ENCODE peak calls at places on chromosomes 5 and 9, in seven cellular contexts. E, X, C, F, N, W and R are unnamed samples.

GRCh38 chr5:109833946-109834345 is 144.2 kb downstream of the MAN2A1 start:
- DNase-seq in E (no peak), F (no peak), W (no peak), C (no peak), X (no peak), N (no peak), R (no peak)

GRCh38 chr5:14226992-14227391 is 83.8 kb downstream of the TRIO start:
- DNase-seq in X (no peak), W (no peak), N (no peak), E (no peak), F (no peak), C (no peak), R (no peak)

GRCh38 chr5:72599519-72600400 is 92.5 kb upstream of the ZNF366 start:
- DNase-seq in F (no peak), W (no peak), C (no peak), X (no peak), N (no peak), E (peak; percentile 82), R (no peak)

GRCh38 chr5:16903480-16904300 is 32.4 kb downstream of the MYO10 start:
- DNase-seq in F (no peak), W (no peak), E (no peak), N (no peak), C (no peak), X (no peak), R (no peak)

GRCh38 chr5:65822696-65823095 is 100.7 kb downstream of the NLN start:
- DNase-seq in F (no peak), W (no peak), N (no peak), E (no peak), X (no peak), C (no peak), R (no peak)

GRCh38 chr5:146595088-146595487 is 79.1 kb upstream of the GPR151 start:
- DNase-seq in X (no peak), C (no peak), W (no peak), F (no peak), N (no peak), E (no peak), R (no peak)

GRCh38 chr5:96957125-96958041 is 21.5 kb downstream of the LNPEP start:
- DNase-seq in C (no peak), E (no peak), F (no peak), X (no peak), N (no peak), W (no peak), R (no peak)

GRCh38 chr5:179182601-179183000 is 122.4 kb downstream of the ZNF354C start:
- DNase-seq in C (no peak), F (no peak), N (no peak), X (no peak), E (no peak), W (no peak), R (no peak)

GRCh38 chr5:175840050-175840841 is 31.1 kb upstream of the CPLX2 start:
- DNase-seq in F (no peak), C (no peak), W (no peak), E (no peak), X (no peak), N (no peak), R (no peak)

GRCh38 chr9:114551750-114552685 is 35.6 kb upstream of the ATP6V1G1 start:
- DNase-seq in C (no peak), X (no peak), W (no peak), F (peak; percentile 90), N (no peak), E (peak; percentile 100), R (peak; percentile 90)

GRCh38 chr9:15606667-15607472 is 54.0 kb downstream of the CCDC171 start:
- DNase-seq in C (no peak), E (peak; percentile 61), X (peak; percentile 11), F (peak; percentile 6), N (no peak), W (no peak), R (no peak)

GRCh38 chr9:14312721-14313377 is 1.1 kb downstream of the NFIB start:
- DNase-seq in N (no peak), C (no peak), X (peak; percentile 35), F (no peak), W (no peak), E (peak; percentile 29), R (no peak)

GRCh38 chr5:176162206-176162605 is 76.0 kb upstream of the SIMC1 start:
- DNase-seq in E (no peak), W (no peak), C (no peak), F (no peak), N (no peak), X (no peak), R (no peak)

GRCh38 chr5:139655727-139656271 is 7.7 kb downstream of the CXXC5 start:
- DNase-seq in F (no peak), W (no peak), N (no peak), C (no peak), X (no peak), E (peak; percentile 84), R (no peak)

GRCh38 chr9:76898786-76899185 is 7.1 kb downstream of the PRUNE2 start:
- DNase-seq in C (no peak), N (no peak), F (no peak), E (peak; percentile 8), X (no peak), W (no peak), R (no peak)

GRCh38 chr5:154181156-154181555 is 9.4 kb upstream of the GALNT10 start:
- DNase-seq in N (no peak), X (no peak), E (no peak), C (no peak), W (no peak), F (no peak), R (no peak)

GRCh38 chr5:136073714-136074113 is 44.9 kb downstream of the TGFBI start:
- DNase-seq in N (no peak), X (no peak), F (no peak), E (no peak), C (no peak), W (no peak), R (no peak)

GRCh38 chr9:109453210-109453842 is 44.8 kb downstream of the PTPN3 start:
- DNase-seq in W (no peak), C (no peak), E (peak; percentile 99), X (no peak), N (no peak), F (peak; percentile 56), R (peak; percentile 32)

GRCh38 chr5:116876240-116876840 is 301.7 kb upstream of the SEMA6A start:
- DNase-seq in W (no peak), N (no peak), X (no peak), E (no peak), C (no peak), F (no peak), R (no peak)

GRCh38 chr5:171592076-171592475 is 172.6 kb downstream of the FGF18 start:
- DNase-seq in C (no peak), X (no peak), N (no peak), F (no peak), W (no peak), E (no peak), R (no peak)

GRCh38 chr5:116494784-116495480 is 79.7 kb downstream of the SEMA6A start:
- DNase-seq in F (no peak), X (no peak), C (no peak), E (no peak), W (peak; percentile 36), N (no peak), R (no peak)

GRCh38 chr5:180718810-180719453 is 20.9 kb downstream of the OR2Y1 start:
- DNase-seq in E (peak; percentile 42), X (peak; percentile 49), N (peak; percentile 6), F (peak; percentile 21), C (no peak), W (no peak), R (peak; percentile 6)

GRCh38 chr9:98860871-98861293 is 53.4 kb downstream of the GALNT12 start:
- DNase-seq in N (no peak), X (no peak), E (peak; percentile 92), F (peak; percentile 30), C (no peak), W (no peak), R (peak; percentile 97)

GRCh38 chr5:101024299-101024698 is 121.2 kb upstream of the ST8SIA4 start:
- DNase-seq in W (no peak), E (no peak), N (no peak), C (no peak), F (no peak), X (no peak), R (no peak)

GRCh38 chr5:67182406-67182805 is 14.2 kb downstream of the CD180 start:
- DNase-seq in C (no peak), F (peak; percentile 46), X (no peak), N (no peak), E (peak; percentile 40), W (no peak), R (peak; percentile 39)

GRCh38 chr5:116382025-116382873 is 192.4 kb downstream of the SEMA6A start:
- DNase-seq in F (no peak), X (no peak), N (no peak), W (no peak), C (no peak), E (no peak), R (no peak)

GRCh38 chr9:71819115-71819739 is 50.9 kb upstream of the CEMIP2 start:
- DNase-seq in F (no peak), N (peak; percentile 28), W (no peak), E (peak; percentile 41), X (peak; percentile 57), C (no peak), R (no peak)

GRCh38 chr5:139745121-139745799 is 50.3 kb upstream of the PSD2 start:
- DNase-seq in C (no peak), E (peak; percentile 97), F (peak; percentile 98), X (no peak), N (no peak), W (no peak), R (peak; percentile 41)

GRCh38 chr5:28779161-28779754 is 1740.9 kb upstream of the CDH9 start:
- DNase-seq in X (no peak), E (peak; percentile 18), N (no peak), F (no peak), W (no peak), C (no peak), R (no peak)

GRCh38 chr9:121729769-121730168 is 78.3 kb downstream of the DAB2IP start:
- DNase-seq in F (no peak), X (no peak), W (no peak), C (no peak), E (no peak), N (no peak), R (no peak)

GRCh38 chr5:147075187-147075586 is 159.6 kb upstream of the STK32A start:
- DNase-seq in N (no peak), C (no peak), F (no peak), W (no peak), E (no peak), X (no peak), R (no peak)

GRCh38 chr5:5546408-5546807 is 123.9 kb downstream of the ICE1 start:
- DNase-seq in N (no peak), C (no peak), W (no peak), E (no peak), X (no peak), F (no peak), R (no peak)

GRCh38 chr9:111891910-111892499 is 4.6 kb upstream of the UGCG start:
- DNase-seq in F (peak; percentile 40), W (no peak), C (no peak), E (peak; percentile 66), N (no peak), X (no peak), R (no peak)

GRCh38 chr9:133116346-133117231 is 4.5 kb downstream of the RALGDS start:
- DNase-seq in W (no peak), X (no peak), E (no peak), C (no peak), F (no peak), N (no peak), R (no peak)